ENCODE peak calls at places on chromosomes 3 and 15, in nine cellular contexts. One of them, this sample, is unnamed.

GRCh38 chr15:66188464-66188863 is 65.1 kb downstream of the MEGF11 start:
- DNase-seq in Calu3: no peak
- DNase-seq in lower leg skin: peak; percentile 56
- DNase-seq in uterus: no peak
- DNase-seq in IMR-90: no peak
- DNase-seq in bronchial epithelial cell: no peak
- DNase-seq in osteoblast: peak; percentile 39
- DNase-seq in cardiac muscle cell: no peak
- DNase-seq in neural progenitor cell: no peak
- DNase-seq in this sample: no peak

GRCh38 chr3:141321109-141321497 is 47.2 kb upstream of the ZBTB38 start:
- DNase-seq in neural progenitor cell: no peak
- DNase-seq in bronchial epithelial cell: no peak
- DNase-seq in IMR-90: peak; percentile 58
- DNase-seq in uterus: no peak
- DNase-seq in osteoblast: peak; percentile 74
- DNase-seq in cardiac muscle cell: no peak
- DNase-seq in Calu3: no peak
- DNase-seq in lower leg skin: no peak
- DNase-seq in this sample: no peak

GRCh38 chr3:151814588-151814987 is 672 bp downstream of the AADAC start:
- DNase-seq in lower leg skin: no peak
- DNase-seq in neural progenitor cell: no peak
- DNase-seq in cardiac muscle cell: no peak
- DNase-seq in osteoblast: no peak
- DNase-seq in bronchial epithelial cell: peak; percentile 69
- DNase-seq in Calu3: no peak
- DNase-seq in uterus: no peak
- DNase-seq in IMR-90: no peak
- DNase-seq in this sample: peak; percentile 42

GRCh38 chr15:87863152-87863551 is 393.4 kb downstream of the NTRK3 start:
- DNase-seq in neural progenitor cell: peak; percentile 73
- DNase-seq in IMR-90: peak; percentile 16
- DNase-seq in cardiac muscle cell: peak; percentile 75
- DNase-seq in Calu3: no peak
- DNase-seq in uterus: no peak
- DNase-seq in bronchial epithelial cell: no peak
- DNase-seq in osteoblast: no peak
- DNase-seq in lower leg skin: no peak
- DNase-seq in this sample: no peak

GRCh38 chr3:141544697-141545096 is 57.9 kb downstream of the RASA2 start:
- DNase-seq in lower leg skin: no peak
- DNase-seq in neural progenitor cell: no peak
- DNase-seq in IMR-90: no peak
- DNase-seq in cardiac muscle cell: no peak
- DNase-seq in Calu3: no peak
- DNase-seq in bronchial epithelial cell: no peak
- DNase-seq in uterus: no peak
- DNase-seq in osteoblast: no peak
- DNase-seq in this sample: no peak

GRCh38 chr15:90382305-90382704 is 5.7 kb upstream of the IQGAP1 start:
- DNase-seq in bronchial epithelial cell: peak; percentile 80
- DNase-seq in osteoblast: no peak
- DNase-seq in IMR-90: no peak
- DNase-seq in lower leg skin: no peak
- DNase-seq in uterus: no peak
- DNase-seq in cardiac muscle cell: no peak
- DNase-seq in neural progenitor cell: no peak
- DNase-seq in Calu3: no peak
- DNase-seq in this sample: peak; percentile 44

GRCh38 chr3:102715030-102715697 is 280.3 kb downstream of the ZPLD1 start:
- DNase-seq in osteoblast: no peak
- DNase-seq in bronchial epithelial cell: peak; percentile 91
- DNase-seq in Calu3: no peak
- DNase-seq in neural progenitor cell: no peak
- DNase-seq in IMR-90: no peak
- DNase-seq in lower leg skin: no peak
- DNase-seq in uterus: no peak
- DNase-seq in cardiac muscle cell: no peak
- DNase-seq in this sample: peak; percentile 78

GRCh38 chr15:90414408-90415028 is 26.5 kb downstream of the IQGAP1 start:
- DNase-seq in bronchial epithelial cell: peak; percentile 91
- DNase-seq in lower leg skin: no peak
- DNase-seq in osteoblast: no peak
- DNase-seq in cardiac muscle cell: no peak
- DNase-seq in IMR-90: peak; percentile 91
- DNase-seq in uterus: no peak
- DNase-seq in Calu3: no peak
- DNase-seq in neural progenitor cell: no peak
- DNase-seq in this sample: peak; percentile 79

GRCh38 chr3:50294089-50294488 is 1.9 kb upstream of the IFRD2 start:
- DNase-seq in Calu3: no peak
- DNase-seq in uterus: no peak
- DNase-seq in cardiac muscle cell: no peak
- DNase-seq in osteoblast: no peak
- DNase-seq in IMR-90: no peak
- DNase-seq in lower leg skin: no peak
- DNase-seq in bronchial epithelial cell: no peak
- DNase-seq in neural progenitor cell: no peak
- DNase-seq in this sample: no peak

GRCh38 chr3:21484323-21485154 is 266.5 kb downstream of the ZNF385D start:
- DNase-seq in neural progenitor cell: peak; percentile 79
- DNase-seq in cardiac muscle cell: peak; percentile 75
- DNase-seq in Calu3: peak; percentile 80
- DNase-seq in lower leg skin: no peak
- DNase-seq in bronchial epithelial cell: peak; percentile 62
- DNase-seq in uterus: peak; percentile 36
- DNase-seq in IMR-90: peak; percentile 62
- DNase-seq in osteoblast: peak; percentile 11
- DNase-seq in this sample: peak; percentile 50

GRCh38 chr3:45464336-45464809 is 76.0 kb downstream of the LARS2 start:
- DNase-seq in uterus: no peak
- DNase-seq in IMR-90: peak; percentile 18
- DNase-seq in Calu3: no peak
- DNase-seq in neural progenitor cell: peak; percentile 87
- DNase-seq in bronchial epithelial cell: no peak
- DNase-seq in cardiac muscle cell: peak; percentile 45
- DNase-seq in lower leg skin: no peak
- DNase-seq in osteoblast: no peak
- DNase-seq in this sample: no peak

GRCh38 chr15:31276596-31277298 is 49.9 kb upstream of the KLF13 start:
- DNase-seq in IMR-90: no peak
- DNase-seq in osteoblast: peak; percentile 59
- DNase-seq in uterus: no peak
- DNase-seq in cardiac muscle cell: no peak
- DNase-seq in bronchial epithelial cell: no peak
- DNase-seq in neural progenitor cell: no peak
- DNase-seq in Calu3: no peak
- DNase-seq in lower leg skin: peak; percentile 64
- DNase-seq in this sample: no peak

GRCh38 chr15:73964736-73965093 is 27.4 kb downstream of the STOML1 start:
- DNase-seq in Calu3: peak; percentile 91
- DNase-seq in uterus: peak; percentile 81
- DNase-seq in osteoblast: peak; percentile 90
- DNase-seq in bronchial epithelial cell: peak; percentile 62
- DNase-seq in neural progenitor cell: peak; percentile 85
- DNase-seq in cardiac muscle cell: peak; percentile 85
- DNase-seq in lower leg skin: peak; percentile 97
- DNase-seq in IMR-90: peak; percentile 72
- DNase-seq in this sample: peak; percentile 64

GRCh38 chr3:195319060-195319459 is 48.1 kb upstream of the XXYLT1 start:
- DNase-seq in cardiac muscle cell: no peak
- DNase-seq in IMR-90: no peak
- DNase-seq in neural progenitor cell: no peak
- DNase-seq in osteoblast: no peak
- DNase-seq in uterus: no peak
- DNase-seq in bronchial epithelial cell: no peak
- DNase-seq in Calu3: no peak
- DNase-seq in lower leg skin: no peak
- DNase-seq in this sample: no peak

GRCh38 chr15:49435201-49435600 is 12.2 kb downstream of the FGF7 start:
- DNase-seq in lower leg skin: no peak
- DNase-seq in cardiac muscle cell: no peak
- DNase-seq in Calu3: no peak
- DNase-seq in osteoblast: no peak
- DNase-seq in uterus: no peak
- DNase-seq in IMR-90: peak; percentile 80
- DNase-seq in neural progenitor cell: no peak
- DNase-seq in bronchial epithelial cell: no peak
- DNase-seq in this sample: no peak

GRCh38 chr3:145698252-145698651 is 462.7 kb downstream of the PLOD2 start:
- DNase-seq in cardiac muscle cell: no peak
- DNase-seq in bronchial epithelial cell: no peak
- DNase-seq in uterus: no peak
- DNase-seq in osteoblast: no peak
- DNase-seq in lower leg skin: no peak
- DNase-seq in neural progenitor cell: no peak
- DNase-seq in Calu3: no peak
- DNase-seq in IMR-90: no peak
- DNase-seq in this sample: peak; percentile 4

GRCh38 chr3:149800693-149801092 is 8.3 kb upstream of the ANKUB1 start:
- DNase-seq in Calu3: no peak
- DNase-seq in lower leg skin: no peak
- DNase-seq in bronchial epithelial cell: no peak
- DNase-seq in IMR-90: no peak
- DNase-seq in osteoblast: no peak
- DNase-seq in neural progenitor cell: no peak
- DNase-seq in cardiac muscle cell: no peak
- DNase-seq in uterus: no peak
- DNase-seq in this sample: no peak

GRCh38 chr3:69770219-69770618 is 31.0 kb downstream of the MITF start:
- DNase-seq in uterus: no peak
- DNase-seq in neural progenitor cell: no peak
- DNase-seq in Calu3: peak; percentile 23
- DNase-seq in cardiac muscle cell: no peak
- DNase-seq in IMR-90: peak; percentile 34
- DNase-seq in bronchial epithelial cell: peak; percentile 95
- DNase-seq in osteoblast: no peak
- DNase-seq in lower leg skin: no peak
- DNase-seq in this sample: peak; percentile 75

GRCh38 chr15:26888761-26889160 is 21.9 kb downstream of the GABRA5 start:
- DNase-seq in bronchial epithelial cell: peak; percentile 35
- DNase-seq in Calu3: no peak
- DNase-seq in IMR-90: no peak
- DNase-seq in lower leg skin: peak; percentile 78
- DNase-seq in osteoblast: no peak
- DNase-seq in neural progenitor cell: no peak
- DNase-seq in uterus: no peak
- DNase-seq in cardiac muscle cell: no peak
- DNase-seq in this sample: no peak

GRCh38 chr3:154745925-154746324 is 315.9 kb upstream of the GPR149 start:
- DNase-seq in osteoblast: no peak
- DNase-seq in neural progenitor cell: no peak
- DNase-seq in uterus: no peak
- DNase-seq in cardiac muscle cell: no peak
- DNase-seq in bronchial epithelial cell: peak; percentile 2
- DNase-seq in Calu3: peak; percentile 32
- DNase-seq in lower leg skin: no peak
- DNase-seq in IMR-90: no peak
- DNase-seq in this sample: no peak
- TF ChIP-seq CTCF in osteoblast: no peak
- TF ChIP-seq CTCF in neural progenitor cell: no peak
- TF ChIP-seq CTCF in uterus: no peak
- TF ChIP-seq CTCF in cardiac muscle cell: no peak
- TF ChIP-seq CTCF in bronchial epithelial cell: peak; percentile 10
- TF ChIP-seq CTCF in Calu3: no peak
- TF ChIP-seq CTCF in lower leg skin: no peak
- TF ChIP-seq CTCF in IMR-90: no peak
- TF ChIP-seq CTCF in this sample: peak; percentile 45

GRCh38 chr3:187974857-187975257 is 179.1 kb upstream of the LPP start:
- DNase-seq in Calu3: no peak
- DNase-seq in bronchial epithelial cell: no peak
- DNase-seq in lower leg skin: no peak
- DNase-seq in neural progenitor cell: no peak
- DNase-seq in uterus: no peak
- DNase-seq in cardiac muscle cell: no peak
- DNase-seq in osteoblast: no peak
- DNase-seq in IMR-90: no peak
- DNase-seq in this sample: no peak
- TF ChIP-seq CTCF in Calu3: no peak
- TF ChIP-seq CTCF in bronchial epithelial cell: no peak
- TF ChIP-seq CTCF in lower leg skin: no peak
- TF ChIP-seq CTCF in neural progenitor cell: no peak
- TF ChIP-seq CTCF in uterus: no peak
- TF ChIP-seq CTCF in cardiac muscle cell: peak; percentile 6
- TF ChIP-seq CTCF in osteoblast: no peak
- TF ChIP-seq CTCF in IMR-90: no peak
- TF ChIP-seq CTCF in this sample: peak; percentile 17

GRCh38 chr15:69472575-69472974 is 20.0 kb downstream of the RPLP1 start:
- DNase-seq in lower leg skin: peak; percentile 29
- DNase-seq in cardiac muscle cell: no peak
- DNase-seq in Calu3: no peak
- DNase-seq in IMR-90: no peak
- DNase-seq in bronchial epithelial cell: no peak
- DNase-seq in neural progenitor cell: no peak
- DNase-seq in osteoblast: no peak
- DNase-seq in uterus: no peak
- DNase-seq in this sample: no peak

GRCh38 chr15:69475769-69476358 is 23.2 kb downstream of the RPLP1 start:
- DNase-seq in cardiac muscle cell: peak; percentile 77
- DNase-seq in bronchial epithelial cell: peak; percentile 61
- DNase-seq in osteoblast: peak; percentile 93
- DNase-seq in neural progenitor cell: peak; percentile 74
- DNase-seq in Calu3: peak; percentile 93
- DNase-seq in lower leg skin: peak; percentile 97
- DNase-seq in uterus: peak; percentile 79
- DNase-seq in IMR-90: peak; percentile 63
- DNase-seq in this sample: peak; percentile 65

GRCh38 chr15:69476704-69477473 is 24.3 kb downstream of the RPLP1 start:
- DNase-seq in osteoblast: no peak
- DNase-seq in cardiac muscle cell: no peak
- DNase-seq in bronchial epithelial cell: no peak
- DNase-seq in neural progenitor cell: no peak
- DNase-seq in IMR-90: no peak
- DNase-seq in lower leg skin: peak; percentile 67
- DNase-seq in Calu3: no peak
- DNase-seq in uterus: no peak
- DNase-seq in this sample: no peak

GRCh38 chr15:69474291-69474690 is 21.7 kb downstream of the RPLP1 start:
- DNase-seq in uterus: no peak
- DNase-seq in Calu3: no peak
- DNase-seq in neural progenitor cell: no peak
- DNase-seq in IMR-90: peak; percentile 74
- DNase-seq in cardiac muscle cell: no peak
- DNase-seq in osteoblast: peak; percentile 78
- DNase-seq in bronchial epithelial cell: peak; percentile 79
- DNase-seq in lower leg skin: peak; percentile 34
- DNase-seq in this sample: peak; percentile 56

GRCh38 chr15:69474846-69475455 is 22.3 kb downstream of the RPLP1 start:
- DNase-seq in IMR-90: peak; percentile 23
- DNase-seq in bronchial epithelial cell: no peak
- DNase-seq in osteoblast: no peak
- DNase-seq in neural progenitor cell: no peak
- DNase-seq in lower leg skin: peak; percentile 68
- DNase-seq in uterus: no peak
- DNase-seq in Calu3: peak; percentile 28
- DNase-seq in cardiac muscle cell: no peak
- DNase-seq in this sample: no peak
- TF ChIP-seq CTCF in IMR-90: peak; percentile 8
- TF ChIP-seq CTCF in bronchial epithelial cell: peak; percentile 27
- TF ChIP-seq CTCF in osteoblast: peak; percentile 18
- TF ChIP-seq CTCF in neural progenitor cell: no peak
- TF ChIP-seq CTCF in lower leg skin: no peak
- TF ChIP-seq CTCF in uterus: no peak
- TF ChIP-seq CTCF in Calu3: no peak
- TF ChIP-seq CTCF in cardiac muscle cell: no peak
- TF ChIP-seq CTCF in this sample: no peak

GRCh38 chr3:4571690-4572334 is 78.7 kb downstream of the ITPR1 start:
- DNase-seq in IMR-90: no peak
- DNase-seq in lower leg skin: no peak
- DNase-seq in uterus: no peak
- DNase-seq in Calu3: no peak
- DNase-seq in osteoblast: no peak
- DNase-seq in neural progenitor cell: peak; percentile 32
- DNase-seq in bronchial epithelial cell: peak; percentile 29
- DNase-seq in cardiac muscle cell: no peak
- DNase-seq in this sample: peak; percentile 27
- TF ChIP-seq CTCF in IMR-90: no peak
- TF ChIP-seq CTCF in lower leg skin: no peak
- TF ChIP-seq CTCF in uterus: no peak
- TF ChIP-seq CTCF in Calu3: no peak
- TF ChIP-seq CTCF in osteoblast: peak; percentile 9
- TF ChIP-seq CTCF in neural progenitor cell: peak; percentile 51
- TF ChIP-seq CTCF in bronchial epithelial cell: no peak
- TF ChIP-seq CTCF in cardiac muscle cell: no peak
- TF ChIP-seq CTCF in this sample: no peak

This sample was measured in mammary epithelial cell.